ENCODE peak calls at places on chromosomes 5 and 9, in six cellular contexts. One of them, this sample, is unnamed. For H3K9me3, the result is how much of the 10 kb centered on the place peaks cover.

GRCh38 chr5:79301046-79301712 is 65.2 kb downstream of the JMY start:
- DNase-seq in neuronal stem cell: no peak
- DNase-seq in trophoblast cell: no peak
- DNase-seq in H1: no peak
- DNase-seq in H9: no peak
- DNase-seq in mesenchymal stem cell: no peak
- DNase-seq in this sample: peak

GRCh38 chr9:114906922-114907571 is 23.3 kb downstream of the TNFSF8 start:
- DNase-seq in trophoblast cell: peak
- DNase-seq in mesenchymal stem cell: peak
- DNase-seq in H1: peak
- DNase-seq in neuronal stem cell: peak
- DNase-seq in H9: peak
- DNase-seq in this sample: peak

GRCh38 chr5:75055727-75056144 is 3.4 kb upstream of the GCNT4 start:
- DNase-seq in H9: peak
- DNase-seq in trophoblast cell: peak
- DNase-seq in neuronal stem cell: no peak
- DNase-seq in H1: peak
- DNase-seq in mesenchymal stem cell: peak
- DNase-seq in this sample: peak

GRCh38 chr5:169201597-169201996 is 99.3 kb downstream of the SLIT3 start:
- DNase-seq in mesenchymal stem cell: no peak
- DNase-seq in trophoblast cell: no peak
- DNase-seq in neuronal stem cell: no peak
- DNase-seq in H1: no peak
- DNase-seq in H9: no peak
- DNase-seq in this sample: no peak

GRCh38 chr9:121929893-121930875 is 162.9 kb downstream of the TTLL11 start:
- DNase-seq in neuronal stem cell: peak
- DNase-seq in trophoblast cell: no peak
- DNase-seq in H1: no peak
- DNase-seq in H9: peak
- DNase-seq in mesenchymal stem cell: peak
- DNase-seq in this sample: no peak

GRCh38 chr5:69167488-69167845 is 517 bp downstream of the CCNB1 start:
- DNase-seq in trophoblast cell: no peak
- DNase-seq in H9: peak
- DNase-seq in H1: no peak
- DNase-seq in neuronal stem cell: no peak
- DNase-seq in mesenchymal stem cell: peak
- DNase-seq in this sample: no peak

GRCh38 chr9:116152941-116153764 is 438 bp upstream of the PAPPA start:
- DNase-seq in H9: peak
- DNase-seq in mesenchymal stem cell: peak
- DNase-seq in neuronal stem cell: peak
- DNase-seq in trophoblast cell: peak
- DNase-seq in H1: no peak
- DNase-seq in this sample: peak

GRCh38 chr5:79774171-79774854 is 84.7 kb downstream of the CMYA5 start:
- DNase-seq in H9: peak
- DNase-seq in neuronal stem cell: no peak
- DNase-seq in trophoblast cell: peak
- DNase-seq in H1: peak
- DNase-seq in mesenchymal stem cell: peak
- DNase-seq in this sample: peak

GRCh38 chr5:169850407-169850806 is 129.9 kb downstream of the INSYN2B start:
- DNase-seq in neuronal stem cell: no peak
- DNase-seq in H1: no peak
- DNase-seq in H9: no peak
- DNase-seq in trophoblast cell: no peak
- DNase-seq in mesenchymal stem cell: no peak
- DNase-seq in this sample: no peak

GRCh38 chr9:121373401-121373769 is 3.3 kb upstream of the STOM start:
- DNase-seq in neuronal stem cell: no peak
- DNase-seq in H1: no peak
- DNase-seq in mesenchymal stem cell: no peak
- DNase-seq in trophoblast cell: no peak
- DNase-seq in H9: no peak
- DNase-seq in this sample: peak

GRCh38 chr5:107668154-107668932 is 2.4 kb downstream of the EFNA5 start:
- DNase-seq in neuronal stem cell: no peak
- DNase-seq in mesenchymal stem cell: no peak
- DNase-seq in H1: no peak
- DNase-seq in H9: no peak
- DNase-seq in trophoblast cell: no peak
- DNase-seq in this sample: no peak

GRCh38 chr9:77455312-77455927 is 192.7 kb downstream of the GNA14 start:
- DNase-seq in neuronal stem cell: no peak
- DNase-seq in mesenchymal stem cell: peak
- DNase-seq in trophoblast cell: peak
- DNase-seq in H1: no peak
- DNase-seq in H9: no peak
- DNase-seq in this sample: no peak

GRCh38 chr9:18362901-18363685 is 110.9 kb upstream of the ADAMTSL1 start:
- DNase-seq in H1: no peak
- DNase-seq in H9: no peak
- DNase-seq in neuronal stem cell: no peak
- DNase-seq in trophoblast cell: no peak
- DNase-seq in mesenchymal stem cell: no peak
- DNase-seq in this sample: peak

GRCh38 chr5:61275841-61276240 is 56.2 kb upstream of the ZSWIM6 start:
- DNase-seq in mesenchymal stem cell: peak
- DNase-seq in trophoblast cell: peak
- DNase-seq in neuronal stem cell: no peak
- DNase-seq in H1: no peak
- DNase-seq in H9: no peak
- DNase-seq in this sample: peak

GRCh38 chr9:83596899-83597504 is 25.9 kb upstream of the IDNK start:
- DNase-seq in trophoblast cell: peak
- DNase-seq in neuronal stem cell: peak
- DNase-seq in mesenchymal stem cell: peak
- DNase-seq in H1: no peak
- DNase-seq in H9: peak
- DNase-seq in this sample: no peak

GRCh38 chr9:127898433-127899199 is 787 bp downstream of the ST6GALNAC6 start:
- DNase-seq in H1: no peak
- DNase-seq in neuronal stem cell: no peak
- DNase-seq in mesenchymal stem cell: peak
- DNase-seq in H9: peak
- DNase-seq in trophoblast cell: peak
- DNase-seq in this sample: peak

GRCh38 chr9:132187006-132187760 is 25.3 kb downstream of the NTNG2 start:
- DNase-seq in H1: no peak
- DNase-seq in neuronal stem cell: no peak
- DNase-seq in trophoblast cell: no peak
- DNase-seq in H9: peak
- DNase-seq in mesenchymal stem cell: no peak
- DNase-seq in this sample: no peak

GRCh38 chr5:81971086-81971693 is 633 bp upstream of the ATG10 start:
- DNase-seq in trophoblast cell: no peak
- DNase-seq in mesenchymal stem cell: peak
- DNase-seq in H9: no peak
- DNase-seq in H1: no peak
- DNase-seq in neuronal stem cell: no peak
- DNase-seq in this sample: peak

GRCh38 chr9:93057703-93058356 is 671 bp upstream of the SUSD3 start:
- DNase-seq in mesenchymal stem cell: no peak
- DNase-seq in H9: no peak
- DNase-seq in trophoblast cell: no peak
- DNase-seq in neuronal stem cell: no peak
- DNase-seq in H1: no peak
- DNase-seq in this sample: no peak

GRCh38 chr9:125966959-125967711 is 220.0 kb downstream of the PBX3 start:
- DNase-seq in H1: no peak
- DNase-seq in trophoblast cell: no peak
- DNase-seq in H9: no peak
- DNase-seq in mesenchymal stem cell: no peak
- DNase-seq in neuronal stem cell: no peak
- DNase-seq in this sample: no peak

GRCh38 chr5:14556015-14556414 is 25.6 kb upstream of the OTULINL start:
- DNase-seq in H9: no peak
- DNase-seq in trophoblast cell: no peak
- DNase-seq in mesenchymal stem cell: no peak
- DNase-seq in neuronal stem cell: no peak
- DNase-seq in H1: no peak
- DNase-seq in this sample: no peak

GRCh38 chr9:92324889-92325268 is 271 bp downstream of the NOL8 start:
- DNase-seq in trophoblast cell: no peak
- DNase-seq in H1: no peak
- DNase-seq in mesenchymal stem cell: no peak
- DNase-seq in neuronal stem cell: no peak
- DNase-seq in H9: no peak
- DNase-seq in this sample: no peak

GRCh38 chr5:134603059-134603458 is 29.6 kb downstream of the SAR1B start:
- DNase-seq in H1: no peak
- DNase-seq in trophoblast cell: no peak
- DNase-seq in H9: no peak
- DNase-seq in mesenchymal stem cell: peak
- DNase-seq in neuronal stem cell: no peak
- DNase-seq in this sample: peak

GRCh38 chr5:103582364-103582763 is 19.8 kb upstream of the NUDT12 start:
- DNase-seq in mesenchymal stem cell: peak
- DNase-seq in H1: no peak
- DNase-seq in H9: peak
- DNase-seq in neuronal stem cell: peak
- DNase-seq in trophoblast cell: peak
- DNase-seq in this sample: peak

GRCh38 chr9:110123364-110124095 is 84.4 kb downstream of the C9orf152 start:
- DNase-seq in trophoblast cell: peak
- DNase-seq in mesenchymal stem cell: peak
- DNase-seq in H9: no peak
- DNase-seq in H1: no peak
- DNase-seq in neuronal stem cell: no peak
- DNase-seq in this sample: peak

DNA sequence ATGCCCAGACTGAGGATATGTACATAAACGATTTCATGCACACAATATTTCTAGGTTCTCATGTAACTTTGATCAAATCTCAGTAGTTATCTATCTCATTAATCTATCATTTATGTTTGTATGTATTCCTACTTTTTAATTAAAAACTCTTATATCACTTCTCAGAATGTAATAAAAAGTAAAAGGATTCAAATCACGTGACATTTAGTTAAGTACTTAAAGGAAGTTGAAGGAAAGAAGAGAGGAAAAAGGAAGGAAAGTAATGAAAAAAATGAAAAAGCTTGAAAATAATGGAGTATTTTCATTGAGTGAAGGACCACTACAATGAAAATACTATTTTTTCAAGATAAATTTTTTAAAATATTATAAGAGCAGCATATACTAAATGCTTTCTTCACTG is 535.3 kb downstream of the PRDM9 start:
- DNase-seq in H9: no peak
- DNase-seq in H1: no peak
- DNase-seq in trophoblast cell: no peak
- DNase-seq in mesenchymal stem cell: no peak
- DNase-seq in neuronal stem cell: no peak
- DNase-seq in this sample: no peak
- H3K9me3 ChIP-seq in H9: under half
- H3K9me3 ChIP-seq in H1: under half
- H3K9me3 ChIP-seq in trophoblast cell: under half
- H3K9me3 ChIP-seq in mesenchymal stem cell: under half
- H3K9me3 ChIP-seq in neuronal stem cell: under half
- H3K9me3 ChIP-seq in this sample: under half

GRCh38 chr5:17223375-17224185 is 6.1 kb downstream of the BASP1 start:
- DNase-seq in mesenchymal stem cell: no peak
- DNase-seq in neuronal stem cell: peak
- DNase-seq in trophoblast cell: no peak
- DNase-seq in H1: no peak
- DNase-seq in H9: no peak
- DNase-seq in this sample: no peak

GRCh38 chr5:17224858-17225436 is 7.5 kb downstream of the BASP1 start:
- DNase-seq in H9: no peak
- DNase-seq in mesenchymal stem cell: peak
- DNase-seq in neuronal stem cell: no peak
- DNase-seq in trophoblast cell: no peak
- DNase-seq in H1: no peak
- DNase-seq in this sample: peak

GRCh38 chr5:17222679-17223078 is 5.2 kb downstream of the BASP1 start:
- DNase-seq in mesenchymal stem cell: peak
- DNase-seq in H1: no peak
- DNase-seq in H9: no peak
- DNase-seq in trophoblast cell: no peak
- DNase-seq in neuronal stem cell: no peak
- DNase-seq in this sample: no peak

GRCh38 chr5:17227868-17228267 is 10.4 kb downstream of the BASP1 start:
- DNase-seq in neuronal stem cell: no peak
- DNase-seq in trophoblast cell: no peak
- DNase-seq in H1: no peak
- DNase-seq in H9: no peak
- DNase-seq in mesenchymal stem cell: no peak
- DNase-seq in this sample: no peak

DNA sequence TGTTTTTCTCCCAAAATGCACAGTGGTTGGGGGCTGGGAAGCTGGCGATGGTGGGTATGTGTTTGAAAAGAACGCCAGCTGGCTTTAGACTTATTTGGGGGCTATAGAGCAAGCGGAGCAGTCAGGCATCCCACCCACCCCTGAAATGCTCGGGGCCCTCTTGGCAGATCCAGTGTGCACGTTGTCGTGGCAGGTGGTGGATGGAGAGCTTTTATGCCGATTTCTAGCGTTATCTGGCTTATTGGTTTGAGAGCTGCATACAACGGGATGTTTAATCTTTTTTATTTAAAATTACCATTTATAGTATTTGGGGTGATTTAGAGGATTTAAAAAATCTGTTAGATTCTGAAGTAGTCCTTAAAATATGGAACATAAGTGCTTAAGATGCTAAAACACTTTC is 8.1 kb downstream of the BASP1 start:
- DNase-seq in trophoblast cell: no peak
- DNase-seq in H9: no peak
- DNase-seq in H1: no peak
- DNase-seq in mesenchymal stem cell: no peak
- DNase-seq in neuronal stem cell: no peak
- DNase-seq in this sample: no peak
- H3K18ac ChIP-seq in trophoblast cell: no peak
- H3K18ac ChIP-seq in H9: no peak
- H3K18ac ChIP-seq in H1: no peak
- H3K18ac ChIP-seq in mesenchymal stem cell: no peak
- H3K18ac ChIP-seq in neuronal stem cell: peak
- H3K18ac ChIP-seq in this sample: peak

GRCh38 chr5:171152382-171152781 is 156.7 kb upstream of the TLX3 start:
- DNase-seq in trophoblast cell: no peak
- DNase-seq in H1: no peak
- DNase-seq in neuronal stem cell: no peak
- DNase-seq in mesenchymal stem cell: peak
- DNase-seq in H9: no peak
- DNase-seq in this sample: peak
- H3K9me3 ChIP-seq in trophoblast cell: under half
- H3K9me3 ChIP-seq in H1: under half
- H3K9me3 ChIP-seq in neuronal stem cell: under half
- H3K9me3 ChIP-seq in mesenchymal stem cell: under half
- H3K9me3 ChIP-seq in H9: under half
- H3K9me3 ChIP-seq in this sample: under half

DNA sequence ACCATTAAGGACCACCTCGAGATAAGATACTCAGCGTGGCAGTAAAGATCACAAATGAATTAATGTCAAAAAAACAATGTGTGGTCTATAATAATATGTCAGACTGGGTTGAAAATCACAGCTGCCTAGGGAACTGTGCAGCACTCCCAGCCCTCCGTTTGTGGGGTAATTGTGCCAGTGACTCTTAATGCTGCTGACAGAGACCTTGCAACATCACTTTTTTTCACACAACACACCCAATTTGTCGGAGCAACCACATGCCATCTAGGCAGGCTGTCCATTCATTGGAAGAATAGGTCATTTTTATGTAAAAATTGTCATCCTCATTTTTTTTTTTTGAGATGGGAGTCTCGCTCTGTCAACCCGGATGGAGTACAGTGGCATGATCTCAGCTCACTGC is 450.7 kb upstream of the WWC1 start:
- DNase-seq in mesenchymal stem cell: no peak
- DNase-seq in neuronal stem cell: no peak
- DNase-seq in trophoblast cell: no peak
- DNase-seq in H1: no peak
- DNase-seq in H9: no peak
- DNase-seq in this sample: no peak
- H3K18ac ChIP-seq in mesenchymal stem cell: no peak
- H3K18ac ChIP-seq in neuronal stem cell: no peak
- H3K18ac ChIP-seq in trophoblast cell: no peak
- H3K18ac ChIP-seq in H1: no peak
- H3K18ac ChIP-seq in H9: no peak
- H3K18ac ChIP-seq in this sample: no peak

This sample was measured in IMR-90.